ENCODE peak calls at places on chromosome 15, in five cellular contexts. R is neural progenitor cell, K is kidney epithelial cell, Q is hepatocyte, W is AG04450. L is an unnamed sample.

GRCh38 chr15:60661075-60661645 is 182.2 kb upstream of the ICE2 start:
- DNase-seq in R (no peak), K (no peak), Q (no peak), W (no peak), L (no peak)

GRCh38 chr15:77373441-77373840 is 46.5 kb downstream of the PEAK1 start:
- DNase-seq in R (no peak), K (no peak), Q (no peak), W (no peak), L (no peak)

GRCh38 chr15:60704717-60705116 is 225.8 kb upstream of the ICE2 start:
- DNase-seq in R (no peak), K (no peak), Q (no peak), W (no peak), L (no peak)

GRCh38 chr15:84755736-84756527 is 7.5 kb downstream of the ZNF592 start:
- DNase-seq in R (no peak), K (no peak), Q (no peak), W (no peak), L (no peak)

GRCh38 chr15:41917767-41918430 is 24.0 kb upstream of the SPTBN5 start:
- DNase-seq in R (no peak), K (peak), Q (peak), W (no peak), L (no peak)

GRCh38 chr15:42060477-42060763 is 33.9 kb downstream of the PLA2G4D start:
- DNase-seq in R (no peak), K (no peak), Q (no peak), W (no peak), L (no peak)

GRCh38 chr15:66369773-66370651 is 13.5 kb upstream of the TIPIN start:
- DNase-seq in R (no peak), K (no peak), Q (no peak), W (no peak), L (no peak)

GRCh38 chr15:86481720-86482119 is 402.0 kb downstream of the AGBL1 start:
- DNase-seq in R (no peak), K (no peak), Q (peak), W (no peak), L (no peak)

GRCh38 chr15:26772588-26773484 is at the start of gene GABRB3:
- DNase-seq in R (peak), K (no peak), Q (peak), W (no peak), L (no peak)

GRCh38 chr15:77862651-77863104 is 214.8 kb downstream of the TBC1D2B start:
- DNase-seq in R (no peak), K (no peak), Q (no peak), W (no peak), L (no peak)

GRCh38 chr15:56454841-56455240 is 10.1 kb downstream of the MNS1 start:
- DNase-seq in R (no peak), K (no peak), Q (no peak), W (no peak), L (no peak)

GRCh38 chr15:82768414-82769081 is 37.3 kb downstream of the FSD2 start:
- DNase-seq in R (no peak), K (no peak), Q (peak), W (no peak), L (peak)

GRCh38 chr15:66108483-66109270 is 144.9 kb downstream of the MEGF11 start:
- DNase-seq in R (no peak), K (no peak), Q (no peak), W (no peak), L (no peak)

GRCh38 chr15:55993804-55994539 is 560 bp upstream of the NEDD4 start:
- DNase-seq in R (peak), K (no peak), Q (no peak), W (peak), L (peak)

GRCh38 chr15:34650177-34650576 is 66.7 kb upstream of the GOLGA8B start:
- DNase-seq in R (no peak), K (peak), Q (no peak), W (peak), L (peak)

GRCh38 chr15:100209204-100209603 is 132.6 kb downstream of the ADAMTS17 start:
- DNase-seq in R (no peak), K (no peak), Q (no peak), W (no peak), L (no peak)

GRCh38 chr15:28084547-28084946 is 14.6 kb downstream of the OCA2 start:
- DNase-seq in R (no peak), K (no peak), Q (no peak), W (no peak), L (no peak)

GRCh38 chr15:84883916-84884781 is at the start of gene SLC28A1:
- DNase-seq in R (no peak), K (no peak), Q (peak), W (no peak), L (peak)

GRCh38 chr15:39936187-39936586 is 2.3 kb downstream of the EIF2AK4 start:
- DNase-seq in R (no peak), K (peak), Q (no peak), W (no peak), L (no peak)

GRCh38 chr15:60591491-60592385 is 112.8 kb upstream of the ICE2 start:
- DNase-seq in R (peak), K (no peak), Q (peak), W (no peak), L (no peak)

GRCh38 chr15:95556866-95557225 is 773.7 kb upstream of the NR2F2 start:
- DNase-seq in R (peak), K (peak), Q (peak), W (no peak), L (no peak)

GRCh38 chr15:70974004-70974832 is 81.6 kb downstream of the LRRC49 start:
- DNase-seq in R (peak), K (no peak), Q (peak), W (peak), L (peak)

GRCh38 chr15:98580577-98580976 is 67.8 kb upstream of the IGF1R start:
- DNase-seq in R (peak), K (no peak), Q (no peak), W (no peak), L (no peak)

GRCh38 chr15:60972866-60973265 is 256.2 kb downstream of the RORA start:
- DNase-seq in R (no peak), K (no peak), Q (no peak), W (peak), L (no peak)

GRCh38 chr15:99504071-99504822 is 61.5 kb upstream of the MEF2A start:
- DNase-seq in R (no peak), K (no peak), Q (no peak), W (no peak), L (no peak)

GRCh38 chr15:101305820-101306255 is 10.8 kb upstream of the SNRPA1 start:
- DNase-seq in R (no peak), K (no peak), Q (no peak), W (no peak), L (no peak)

GRCh38 chr15:42194502-42194901 is 13.6 kb downstream of the VPS39 start:
- DNase-seq in R (no peak), K (no peak), Q (peak), W (peak), L (no peak)

GRCh38 chr15:48696627-48697312 is 51.3 kb upstream of the FBN1 start:
- DNase-seq in R (no peak), K (no peak), Q (no peak), W (no peak), L (no peak)

GRCh38 chr15:101359365-101359947 is 64.4 kb upstream of the SNRPA1 start:
- DNase-seq in R (no peak), K (no peak), Q (no peak), W (no peak), L (no peak)

GRCh38 chr15:32096211-32096610 is 65.9 kb downstream of the CHRNA7 start:
- DNase-seq in R (no peak), K (no peak), Q (no peak), W (no peak), L (no peak)

GRCh38 chr15:69668963-69669362 is 216.3 kb downstream of the RPLP1 start:
- DNase-seq in R (no peak), K (no peak), Q (no peak), W (no peak), L (no peak)

GRCh38 chr15:71237456-71238188 is 122.4 kb downstream of the THSD4 start:
- DNase-seq in R (no peak), K (peak), Q (peak), W (peak), L (peak)

GRCh38 chr15:70794596-70795310 is 31.4 kb upstream of the UACA start:
- DNase-seq in R (no peak), K (no peak), Q (no peak), W (no peak), L (no peak)

GRCh38 chr15:28122038-28122949 is 23.2 kb upstream of the OCA2 start:
- DNase-seq in R (no peak), K (no peak), Q (no peak), W (no peak), L (no peak)

GRCh38 chr15:80785811-80786354 is 6.7 kb downstream of the CEMIP start:
- DNase-seq in R (no peak), K (no peak), Q (no peak), W (no peak), L (no peak)

GRCh38 chr15:66619152-66619903 is 53.5 kb upstream of the LCTL start:
- DNase-seq in R (peak), K (peak), Q (peak), W (peak), L (no peak)

GRCh38 chr15:45548753-45549520 is 26.4 kb upstream of the SLC30A4 start:
- DNase-seq in R (no peak), K (no peak), Q (no peak), W (no peak), L (no peak)

GRCh38 chr15:93071469-93071891 is 17.5 kb downstream of the RGMA start:
- DNase-seq in R (peak), K (no peak), Q (no peak), W (no peak), L (no peak)

GRCh38 chr15:94259121-94259776 is 27.9 kb downstream of the MCTP2 start:
- DNase-seq in R (no peak), K (no peak), Q (no peak), W (no peak), L (no peak)

GRCh38 chr15:91348812-91349500 is 248.9 kb downstream of the SV2B start:
- DNase-seq in R (no peak), K (peak), Q (no peak), W (no peak), L (peak)
- H3K4me3 ChIP-seq in R (no peak), K (no peak), Q (no peak), W (no peak), L (no peak)

GRCh38 chr15:75112278-75112847 is 89.0 kb downstream of the PPCDC start:
- DNase-seq in R (no peak), K (no peak), Q (peak), W (no peak), L (no peak)
- H3K4me3 ChIP-seq in R (no peak), K (no peak), Q (no peak), W (no peak), L (no peak)

GRCh38 chr15:68578175-68578959 is 426 bp upstream of the CORO2B start:
- DNase-seq in R (peak), K (no peak), Q (peak), W (no peak), L (no peak)

GRCh38 chr15:68580026-68580882 is 1.5 kb downstream of the CORO2B start:
- DNase-seq in R (no peak), K (no peak), Q (no peak), W (no peak), L (no peak)

GRCh38 chr15:68580883-68581155 is 2.0 kb downstream of the CORO2B start:
- DNase-seq in R (no peak), K (no peak), Q (no peak), W (no peak), L (no peak)

GRCh38 chr15:68581725-68582124 is 2.9 kb downstream of the CORO2B start:
- DNase-seq in R (no peak), K (no peak), Q (no peak), W (no peak), L (no peak)

DNA sequence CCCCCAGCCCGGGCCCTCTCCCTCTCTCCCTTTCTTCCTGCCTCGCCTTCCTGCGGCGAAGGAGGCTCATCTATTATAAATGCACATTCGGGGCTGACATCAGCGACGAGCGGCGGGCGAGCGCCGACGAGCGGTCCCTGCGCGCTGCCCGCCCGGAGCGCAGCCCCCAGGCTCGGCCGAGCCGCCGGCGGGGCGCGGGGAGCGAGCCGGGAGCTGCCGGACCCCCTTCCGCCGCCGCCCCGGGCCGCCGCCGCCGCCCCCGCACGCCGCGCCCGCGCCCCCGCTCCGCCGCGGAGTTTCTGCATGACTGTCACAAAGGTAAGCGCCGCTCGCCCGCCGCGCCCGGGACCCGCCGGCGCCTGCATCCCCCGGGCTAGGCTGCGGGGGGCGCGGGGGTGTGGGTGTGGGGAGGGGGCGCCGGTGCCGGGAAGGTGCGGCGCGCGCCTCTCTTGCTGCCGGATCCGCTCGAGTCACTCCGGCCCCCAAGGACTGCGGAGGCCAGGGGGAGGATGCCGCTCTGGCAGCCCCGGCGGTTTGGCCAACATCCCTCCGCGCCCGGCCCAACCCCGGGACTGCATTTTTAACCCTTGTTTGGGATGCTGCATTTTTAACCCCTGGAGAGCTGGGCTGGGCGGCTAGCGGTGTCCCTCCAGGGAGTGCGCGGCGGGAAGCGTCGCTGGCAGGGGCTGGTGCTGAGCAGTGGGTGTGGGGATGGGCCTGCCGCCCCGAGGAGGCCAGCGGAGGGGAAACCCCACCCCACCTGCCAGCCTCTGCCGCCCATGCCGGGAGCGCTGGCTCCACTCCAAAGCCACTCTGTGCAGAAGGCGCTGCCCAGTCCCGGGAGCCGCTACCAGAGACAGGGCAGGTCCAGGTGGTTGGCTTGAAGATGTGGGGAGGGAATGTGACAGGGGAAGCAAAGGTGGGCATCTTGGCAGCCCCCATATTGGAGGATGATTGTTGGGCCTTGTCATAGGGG is at the start of gene CORO2B:
- DNase-seq in R (peak), K (no peak), Q (peak), W (no peak), L (no peak)
- H3K4me3 ChIP-seq in R (peak), K (peak), Q (peak), W (peak), L (peak)

DNA sequence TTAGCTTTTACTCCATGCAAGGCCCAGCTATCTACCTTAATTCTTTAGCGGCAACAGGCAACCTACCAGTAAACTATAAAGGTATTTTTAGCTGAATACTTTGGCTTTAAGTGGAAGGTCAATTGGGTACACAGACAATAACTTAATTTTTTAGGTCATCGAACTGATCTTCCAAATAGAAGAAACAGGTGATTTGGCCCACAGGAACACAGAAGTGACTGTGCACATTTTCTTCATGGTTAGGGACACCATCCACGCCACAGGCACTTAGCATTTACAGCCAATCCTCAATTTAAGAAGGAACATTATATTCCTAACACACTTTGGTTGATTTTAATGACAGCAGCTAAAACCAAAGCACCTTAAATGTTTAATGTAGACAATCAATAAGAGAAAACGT is 1.9 kb downstream of the ARPP19 start:
- DNase-seq in R (no peak), K (no peak), Q (no peak), W (no peak), L (no peak)
- H3K4me3 ChIP-seq in R (peak), K (peak), Q (peak), W (peak), L (peak)

L was measured in epithelial cell of proximal tubule.